ENCODE peak calls at places on chromosomes 12 and 14, in six cellular contexts. J is WTC11, M is mesothelial cell of epicardium, D is GM13976, Y is GM20000, I is mammary epithelial cell. K is an unnamed sample.
A peak's percentile ranks its signal among the peaks of the same experiment; 100 is the strongest.

GRCh38 chr12:8156845-8157244 is at the start of gene ZNF705A:
- DNase-seq in M (no peak), Y (no peak), D (no peak), I (peak; percentile 61), J (no peak), K (no peak)

GRCh38 chr12:131061041-131061806 is 107.5 kb downstream of the ADGRD1 start:
- DNase-seq in D (no peak), I (no peak), Y (no peak), M (no peak), J (no peak), K (no peak)

GRCh38 chr12:49810159-49810459 is 18.1 kb downstream of the NCKAP5L start:
- DNase-seq in J (no peak), M (no peak), Y (peak; percentile 13), D (peak; percentile 19), I (no peak), K (no peak)

GRCh38 chr14:31418440-31418839 is 1.9 kb downstream of the HEATR5A start:
- DNase-seq in I (no peak), D (no peak), Y (no peak), M (no peak), J (no peak), K (no peak)

GRCh38 chr12:27332407-27333310 is at the start of gene BMAL2:
- DNase-seq in Y (peak; percentile 82), J (peak; percentile 67), D (peak; percentile 76), M (peak; percentile 65), I (peak; percentile 40), K (peak; percentile 58)

GRCh38 chr12:32736445-32736844 is 19.3 kb downstream of the YARS2 start:
- DNase-seq in J (no peak), D (no peak), I (no peak), M (no peak), Y (no peak), K (no peak)

GRCh38 chr12:40946612-40947194 is 241.4 kb upstream of the PDZRN4 start:
- DNase-seq in J (no peak), D (peak; percentile 7), I (no peak), M (no peak), Y (peak; percentile 7), K (no peak)

GRCh38 chr14:51978566-51979398 is 10.6 kb upstream of the RTRAF start:
- DNase-seq in M (peak; percentile 88), Y (peak; percentile 64), I (peak; percentile 54), J (peak; percentile 87), D (peak; percentile 56), K (peak; percentile 97)

GRCh38 chr12:31117203-31118011 is 43.7 kb downstream of the DDX11 start:
- DNase-seq in M (peak; percentile 82), Y (peak; percentile 71), I (peak; percentile 39), J (peak; percentile 55), D (peak; percentile 72), K (peak; percentile 67)

GRCh38 chr14:33369972-33370371 is 431.3 kb downstream of the NPAS3 start:
- DNase-seq in M (no peak), I (no peak), D (peak; percentile 9), J (no peak), Y (peak; percentile 22), K (no peak)

GRCh38 chr14:68088463-68088862 is 268.9 kb downstream of the RAD51B start:
- DNase-seq in M (no peak), I (no peak), J (no peak), D (no peak), Y (no peak), K (no peak)

GRCh38 chr12:109757671-109758265 is 44.1 kb downstream of the FAM222A start:
- DNase-seq in Y (no peak), D (no peak), J (peak; percentile 1), M (no peak), I (no peak), K (no peak)

GRCh38 chr12:132559652-132560420 is 50.5 kb downstream of the LRCOL1 start:
- DNase-seq in M (peak; percentile 69), J (peak; percentile 53), D (peak; percentile 89), I (peak; percentile 40), Y (peak; percentile 93), K (peak; percentile 57)

GRCh38 chr12:29519585-29520182 is 22.2 kb upstream of the OVCH1 start:
- DNase-seq in M (no peak), J (no peak), D (peak; percentile 25), I (peak; percentile 24), Y (peak; percentile 19), K (peak; percentile 45)

GRCh38 chr12:29518407-29518806 is 20.9 kb upstream of the OVCH1 start:
- DNase-seq in M (no peak), D (no peak), Y (no peak), I (no peak), J (no peak), K (no peak)

GRCh38 chr12:29521951-29522350 is 24.5 kb upstream of the OVCH1 start:
- DNase-seq in J (no peak), D (no peak), I (no peak), Y (no peak), M (no peak), K (no peak)

GRCh38 chr12:29516431-29516875 is 19.0 kb upstream of the OVCH1 start:
- DNase-seq in Y (no peak), M (no peak), I (peak; percentile 53), D (no peak), J (no peak), K (no peak)

GRCh38 chr12:29517265-29517664 is 19.8 kb upstream of the OVCH1 start:
- DNase-seq in Y (no peak), J (no peak), M (no peak), I (no peak), D (no peak), K (no peak)
- TF ChIP-seq CTCF in Y (no peak), J (no peak), M (no peak), I (no peak), D (no peak), K (no peak)

GRCh38 chr12:25960176-25960575 is 1.7 kb downstream of the RASSF8 start:
- DNase-seq in I (peak; percentile 44), M (no peak), J (no peak), Y (no peak), D (no peak), K (no peak)

GRCh38 chr12:25957898-25958253 is 606 bp upstream of the RASSF8 start:
- DNase-seq in I (peak; percentile 73), D (no peak), J (no peak), Y (peak; percentile 21), M (no peak), K (no peak)

GRCh38 chr12:25958254-25959068 is at the start of gene RASSF8:
- DNase-seq in D (peak; percentile 83), M (peak; percentile 73), Y (peak; percentile 89), J (peak; percentile 77), I (peak; percentile 67), K (peak; percentile 64)

GRCh38 chr12:25960926-25961325 is 2.4 kb downstream of the RASSF8 start:
- DNase-seq in J (no peak), D (no peak), Y (no peak), M (no peak), I (no peak), K (no peak)

DNA sequence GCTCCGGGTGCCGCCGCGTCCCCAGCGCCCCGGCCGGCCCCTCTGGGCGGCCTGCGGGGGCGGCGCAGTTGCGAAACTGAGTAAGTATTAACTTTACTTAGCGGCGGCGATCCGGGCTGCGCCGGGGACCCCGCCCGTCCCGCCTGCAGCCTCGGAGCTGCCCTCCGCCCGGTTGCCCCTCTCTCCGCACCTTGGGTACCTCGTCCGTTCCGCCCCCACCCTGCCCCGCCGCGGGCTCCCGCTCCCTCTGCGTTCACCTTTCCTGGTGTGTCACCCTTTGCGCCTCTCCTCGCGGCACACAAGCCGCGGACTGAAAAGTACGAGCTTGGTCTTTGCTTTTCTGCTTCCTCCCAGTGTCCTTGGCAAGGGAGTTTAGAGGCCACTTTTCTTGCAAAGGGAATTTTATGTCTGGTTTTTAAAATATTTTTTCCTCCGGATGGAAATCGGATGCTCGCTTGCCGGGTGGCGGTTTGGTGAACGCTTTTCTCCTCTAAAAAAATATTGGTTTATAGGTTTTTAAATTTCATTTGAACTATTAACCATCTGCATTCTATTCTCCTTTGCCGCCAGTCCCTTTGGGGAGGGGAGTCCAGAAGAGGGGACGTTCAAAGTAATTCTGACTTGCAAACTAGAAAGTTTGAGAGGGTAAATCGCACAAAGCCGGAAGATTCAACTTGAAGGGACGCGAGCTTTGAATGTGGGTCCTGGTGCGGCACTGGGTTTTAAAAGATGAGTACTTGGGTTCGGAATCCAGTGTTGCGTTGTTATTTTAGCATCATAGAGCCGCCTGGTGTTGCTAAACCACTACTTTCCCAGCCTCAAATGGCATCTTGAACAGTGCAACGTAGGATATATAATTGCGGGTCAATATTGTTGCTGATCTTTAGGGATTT is 833 bp downstream of the RASSF8 start:
- DNase-seq in I (peak; percentile 73), J (peak; percentile 57), D (no peak), M (peak; percentile 61), Y (peak; percentile 68), K (peak; percentile 24)
- TF ChIP-seq CTCF in I (no peak), J (no peak), D (no peak), M (no peak), Y (no peak), K (no peak)

GRCh38 chr12:58310368-58310767 is 369.0 kb downstream of the ATP23 start:
- DNase-seq in Y (no peak), D (no peak), M (no peak), J (no peak), I (peak; percentile 39), K (no peak)
- TF ChIP-seq CTCF in Y (no peak), D (no peak), M (no peak), J (no peak), I (peak; percentile 6), K (no peak)

GRCh38 chr14:58784946-58785345 is 147.2 kb downstream of the DACT1 start:
- DNase-seq in M (no peak), I (no peak), Y (no peak), J (no peak), D (no peak), K (no peak)
- TF ChIP-seq CTCF in M (no peak), I (no peak), Y (no peak), J (no peak), D (no peak), K (no peak)

K was measured in neural crest cell.